ENCODE peak calls at places on chromosomes 6 and 20, in six cellular contexts. V is spleen, Z is heart right ventricle, D is breast epithelium, F is ovary, O is tibial artery. H is an unnamed sample. For H3K4me1 and H3K36me3, the result is how much of the 10 kb centered on the place peaks cover.

GRCh38 chr6:89542856-89543254 is 95.7 kb downstream of the LYRM2 start:
- DNase-seq in V (no peak), Z (no peak), D (no peak), F (no peak), O (no peak), H (no peak)

GRCh38 chr20:4829494-4830211 is 107.9 kb downstream of the PRND start:
- DNase-seq in V (no peak), Z (no peak), D (no peak), F (no peak), O (peak), H (no peak)

GRCh38 chr6:36129889-36130671 is at the start of gene MAPK13:
- DNase-seq in V (peak), Z (no peak), D (no peak), F (no peak), O (no peak), H (peak)

GRCh38 chr6:149128489-149129145 is 188.9 kb upstream of the TAB2 start:
- DNase-seq in V (no peak), Z (no peak), D (no peak), F (peak), O (no peak), H (no peak)

GRCh38 chr6:124535746-124536145 is 426.5 kb upstream of the RNF217 start:
- DNase-seq in V (no peak), Z (no peak), D (no peak), F (no peak), O (no peak), H (no peak)

GRCh38 chr20:43658068-43658722 is 8.7 kb upstream of the MYBL2 start:
- DNase-seq in V (peak), Z (no peak), D (no peak), F (no peak), O (peak), H (no peak)

GRCh38 chr20:21995461-21995860 is 290.0 kb downstream of the PAX1 start:
- DNase-seq in V (no peak), Z (no peak), D (no peak), F (no peak), O (no peak), H (no peak)

GRCh38 chr20:24823176-24823575 is 125.9 kb upstream of the CST7 start:
- DNase-seq in V (peak), Z (no peak), D (no peak), F (no peak), O (peak), H (peak)

GRCh38 chr20:64167676-64168075 is 3.4 kb downstream of the MYT1 start:
- DNase-seq in V (no peak), Z (no peak), D (no peak), F (no peak), O (no peak), H (no peak)

GRCh38 chr20:60108397-60108796 is 150.2 kb downstream of the CDH26 start:
- DNase-seq in V (no peak), Z (no peak), D (no peak), F (no peak), O (no peak), H (no peak)

DNA sequence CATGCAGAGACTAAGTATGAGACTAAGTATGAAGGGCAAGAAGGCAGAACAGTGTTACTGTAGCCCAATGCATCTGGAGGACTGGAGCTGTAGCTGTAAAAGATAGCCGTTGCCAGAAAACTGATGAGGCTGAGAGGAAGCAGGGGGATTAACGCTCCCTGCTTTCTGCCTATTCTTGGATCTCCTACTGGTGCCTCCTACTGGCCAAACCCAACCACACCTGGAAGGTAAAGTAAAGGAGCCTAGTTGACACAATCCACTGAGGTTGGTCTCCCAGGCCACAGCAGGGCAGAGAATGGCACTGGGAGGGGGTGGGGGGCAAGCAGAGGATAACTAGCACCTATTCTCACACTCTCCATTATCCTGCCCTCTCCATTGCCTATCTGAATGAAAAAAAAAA is 105.0 kb upstream of the MRPS10 start:
- DNase-seq in V (no peak), Z (no peak), D (no peak), F (no peak), O (no peak), H (no peak)
- TF ChIP-seq CTCF in V (no peak), Z (no peak), D (no peak), F (no peak), O (no peak), H (no peak)

DNA sequence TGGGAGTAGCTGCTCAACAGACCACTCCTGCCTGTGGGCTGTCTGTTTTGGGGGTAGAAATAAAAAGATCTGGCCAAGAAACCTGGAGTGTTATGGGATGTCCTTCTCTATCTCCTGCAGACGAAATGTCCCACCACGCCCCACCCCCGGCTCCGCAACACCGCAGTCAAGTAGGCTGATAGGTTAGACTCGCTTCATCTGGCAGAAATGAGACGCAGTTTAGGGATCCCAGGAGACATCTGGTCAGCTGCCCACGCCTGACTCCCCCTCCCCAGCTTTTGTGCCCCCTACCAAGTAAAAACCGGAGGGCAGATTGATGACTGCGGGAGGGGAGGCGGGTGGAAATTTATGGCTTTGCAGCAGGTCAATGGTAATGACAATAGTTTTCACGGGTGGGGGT is 25.9 kb downstream of the PMEPA1 start:
- DNase-seq in V (no peak), Z (no peak), D (no peak), F (no peak), O (no peak), H (no peak)
- H3K4me1 ChIP-seq in V (half or more), Z (half or more), D (under half), F (under half), O (half or more), H (under half)

GRCh38 chr6:158071121-158072082 is 89.7 kb downstream of the SYNJ2 start:
- DNase-seq in V (no peak), Z (no peak), D (no peak), F (no peak), O (no peak), H (no peak)

GRCh38 chr6:158070513-158070912 is 88.8 kb downstream of the SYNJ2 start:
- DNase-seq in V (no peak), Z (no peak), D (no peak), F (no peak), O (no peak), H (no peak)

GRCh38 chr6:158073776-158074175 is 92.1 kb downstream of the SYNJ2 start:
- DNase-seq in V (no peak), Z (no peak), D (no peak), F (peak), O (no peak), H (no peak)

GRCh38 chr6:158069800-158070195 is 88.1 kb downstream of the SYNJ2 start:
- DNase-seq in V (no peak), Z (no peak), D (no peak), F (no peak), O (no peak), H (no peak)

DNA sequence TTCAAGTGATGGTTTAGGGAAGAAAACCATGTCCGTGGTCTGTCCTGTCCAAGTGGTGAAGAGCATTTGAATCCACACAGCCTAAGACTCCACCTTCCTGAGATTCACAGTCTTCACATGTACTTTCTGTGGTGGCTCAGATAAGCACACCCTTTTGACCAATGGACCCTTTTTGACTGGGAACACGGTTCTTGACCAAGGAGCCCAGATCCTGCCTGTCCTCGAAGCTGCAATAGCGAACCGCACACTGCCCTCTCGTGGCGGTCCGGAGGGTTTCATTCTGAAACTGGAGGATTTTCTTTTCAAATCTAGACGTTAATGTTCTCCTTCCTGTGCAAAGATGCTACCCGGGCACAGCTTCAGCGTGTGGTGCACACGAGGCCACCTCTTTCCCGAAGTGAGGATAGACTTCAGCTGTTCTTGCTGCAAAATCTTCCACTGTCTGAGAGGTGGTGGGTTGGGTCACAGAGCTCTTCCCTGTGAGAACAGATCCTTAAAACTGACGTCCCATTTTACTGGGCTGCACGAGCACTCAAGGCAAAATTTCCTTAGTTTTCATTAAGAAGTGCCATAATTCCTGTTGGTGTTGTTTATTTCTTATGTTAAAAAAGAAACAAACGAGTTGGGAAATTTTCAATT is 90.5 kb downstream of the SYNJ2 start:
- DNase-seq in V (peak), Z (peak), D (no peak), F (peak), O (peak), H (no peak)
- H3K36me3 ChIP-seq in V (half or more), Z (under half), D (under half), F (under half), O (under half), H (under half)

GRCh38 chr6:30102701-30103629 is 9.9 kb downstream of the TRIM31 start:
- DNase-seq in V (peak), Z (peak), D (peak), F (peak), O (peak), H (peak)

GRCh38 chr6:30101423-30101938 is 11.4 kb downstream of the TRIM31 start:
- DNase-seq in V (no peak), Z (no peak), D (no peak), F (no peak), O (no peak), H (no peak)

GRCh38 chr6:30100585-30101422 is 12.1 kb downstream of the TRIM31 start:
- DNase-seq in V (no peak), Z (peak), D (peak), F (no peak), O (no peak), H (peak)

GRCh38 chr6:30103630-30104179 is 9.2 kb downstream of the TRIM31 start:
- DNase-seq in V (no peak), Z (no peak), D (no peak), F (no peak), O (no peak), H (no peak)

DNA sequence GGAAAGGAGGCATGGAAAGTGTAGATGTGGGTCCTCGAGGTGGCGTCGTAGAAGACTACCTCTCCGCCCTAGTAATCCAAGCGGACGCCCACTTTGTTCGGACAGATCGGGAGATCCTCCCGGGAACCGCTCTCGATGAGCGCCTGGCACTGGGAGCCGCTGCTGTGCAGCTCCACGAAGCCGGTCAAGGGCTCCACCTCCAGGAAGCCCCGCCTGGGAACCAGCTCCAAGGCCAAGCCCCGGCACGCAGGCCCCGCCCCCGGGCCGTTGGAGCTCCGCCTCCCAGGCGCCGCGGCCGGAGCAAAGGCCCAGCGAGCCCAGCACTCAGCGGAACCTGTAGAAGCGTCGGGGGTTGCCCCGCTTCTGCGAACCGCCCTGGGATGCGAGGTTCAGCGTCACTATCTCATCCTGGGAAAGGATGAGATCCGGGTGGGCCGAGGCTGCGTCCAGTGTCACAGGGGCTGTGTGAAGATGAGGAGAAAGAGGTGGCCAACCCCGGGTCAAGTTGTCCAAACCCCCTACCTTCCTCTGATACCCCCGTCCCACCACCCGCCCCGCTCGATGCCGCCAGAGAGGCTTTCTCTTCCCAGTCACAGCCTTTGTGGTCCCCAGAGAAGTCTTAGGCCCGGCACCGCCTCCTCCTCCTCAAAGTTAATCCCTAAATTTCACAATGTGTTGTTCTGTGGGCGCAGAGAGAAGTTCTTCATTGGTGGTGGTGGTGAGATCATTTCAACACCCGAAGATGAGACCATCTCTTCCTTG is 10.8 kb downstream of the TRIM31 start:
- DNase-seq in V (peak), Z (peak), D (peak), F (peak), O (peak), H (peak)
- TF ChIP-seq CTCF in V (no peak), Z (no peak), D (no peak), F (no peak), O (no peak), H (no peak)

DNA sequence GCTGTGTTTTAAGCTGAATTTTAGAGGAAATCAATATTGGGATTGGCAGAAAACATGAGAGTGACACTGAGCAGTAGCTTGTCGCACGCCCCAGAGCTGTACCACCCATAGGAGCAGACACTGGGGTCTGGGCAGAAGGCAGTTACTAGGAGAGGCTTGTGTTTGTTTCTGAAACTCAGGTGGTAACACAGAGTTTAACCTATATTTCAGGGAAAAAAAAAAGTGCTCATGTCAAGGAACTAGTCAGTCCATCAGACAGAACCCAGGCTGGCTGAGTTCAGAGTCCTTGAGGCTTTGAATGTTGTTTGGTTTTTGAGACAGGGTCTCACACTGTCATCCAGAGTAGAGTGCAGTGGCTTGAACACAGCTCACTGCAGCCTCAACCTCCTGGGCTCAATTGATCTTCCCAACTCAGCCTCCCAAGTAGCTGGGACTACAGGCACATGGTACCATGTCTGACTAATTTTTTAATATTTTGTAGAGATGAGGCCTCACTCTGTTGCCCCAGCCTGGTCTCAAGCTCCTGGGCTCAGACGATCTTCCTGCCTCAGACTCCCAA is 6.6 kb downstream of the SLC22A1 start:
- DNase-seq in V (peak), Z (no peak), D (no peak), F (no peak), O (no peak), H (no peak)
- H3K4me1 ChIP-seq in V (under half), Z (under half), D (under half), F (under half), O (under half), H (under half)

GRCh38 chr20:51498765-51499540 is 43.6 kb downstream of the NFATC2 start:
- DNase-seq in V (peak), Z (no peak), D (no peak), F (no peak), O (no peak), H (no peak)

GRCh38 chr20:51503376-51503775 is 39.1 kb downstream of the NFATC2 start:
- DNase-seq in V (no peak), Z (no peak), D (no peak), F (no peak), O (peak), H (no peak)

GRCh38 chr20:51497542-51498467 is 44.7 kb downstream of the NFATC2 start:
- DNase-seq in V (peak), Z (no peak), D (peak), F (no peak), O (no peak), H (no peak)

GRCh38 chr20:51500936-51501335 is 41.6 kb downstream of the NFATC2 start:
- DNase-seq in V (no peak), Z (no peak), D (no peak), F (no peak), O (no peak), H (no peak)

DNA sequence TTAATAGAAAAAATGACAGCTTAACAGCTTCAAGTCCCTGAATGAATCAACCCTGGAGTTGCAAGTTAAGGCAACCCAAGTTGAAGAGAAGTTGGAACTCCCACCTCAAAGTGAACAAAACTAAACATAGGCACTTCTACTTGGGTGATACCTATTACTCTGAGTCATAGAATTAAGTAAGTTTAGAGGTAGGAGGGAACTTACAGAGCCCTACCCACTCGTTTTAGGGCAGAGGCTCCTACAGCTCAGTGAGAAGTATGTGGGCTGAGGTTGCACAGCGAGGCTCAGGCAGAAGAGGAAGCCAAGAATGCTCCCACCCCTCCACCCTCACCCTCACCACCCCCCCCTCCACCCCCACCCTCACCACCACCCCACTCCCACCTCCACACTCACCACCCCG is 42.2 kb downstream of the NFATC2 start:
- DNase-seq in V (peak), Z (no peak), D (no peak), F (no peak), O (no peak), H (no peak)
- H3K36me3 ChIP-seq in V (under half), Z (under half), D (under half), F (under half), O (under half), H (under half)

DNA sequence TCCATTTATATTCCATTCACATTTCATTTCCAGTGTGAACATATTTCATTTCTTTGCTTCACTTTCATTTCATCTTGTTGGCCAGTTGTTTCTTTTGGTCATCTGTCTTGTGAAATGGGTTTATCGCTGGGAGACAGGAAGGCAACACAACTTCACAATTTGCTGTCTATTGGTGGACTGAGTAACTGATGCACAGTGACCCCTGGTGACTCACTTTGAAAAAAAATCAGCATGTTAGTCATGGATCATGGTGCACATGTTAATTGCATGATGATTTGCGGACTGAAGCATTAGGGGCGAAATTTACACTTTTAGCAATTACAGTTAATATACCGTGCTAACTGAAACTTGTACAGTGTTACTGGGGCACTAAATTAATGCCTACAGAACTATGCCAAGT is 37.1 kb downstream of the SLC24A3 start:
- DNase-seq in V (no peak), Z (no peak), D (no peak), F (no peak), O (no peak), H (no peak)
- TF ChIP-seq CTCF in V (no peak), Z (no peak), D (no peak), F (no peak), O (no peak), H (no peak)

GRCh38 chr6:34246249-34246562 is 2.6 kb downstream of the SMIM29 start:
- DNase-seq in V (no peak), Z (no peak), D (no peak), F (no peak), O (peak), H (no peak)
- H3K4me1 ChIP-seq in V (half or more), Z (under half), D (under half), F (under half), O (under half), H (under half)

GRCh38 chr20:50898475-50898874 is 32.8 kb downstream of the ADNP start:
- DNase-seq in V (no peak), Z (no peak), D (no peak), F (no peak), O (no peak), H (no peak)
- H3K36me3 ChIP-seq in V (half or more), Z (under half), D (under half), F (under half), O (under half), H (under half)

GRCh38 chr6:47079638-47080037 is 37.5 kb upstream of the ADGRF1 start:
- DNase-seq in V (no peak), Z (no peak), D (no peak), F (no peak), O (no peak), H (no peak)
- TF ChIP-seq CTCF in V (no peak), Z (no peak), D (no peak), F (no peak), O (no peak), H (no peak)